ENCODE peak calls at places on chromosomes 5 and 9, in six cellular contexts. One of them, this sample, is unnamed.

GRCh38 chr9:19149230-19149629 is 21.9 kb upstream of the PLIN2 start:
- DNase-seq in tibial nerve: no peak
- DNase-seq in Peyer's patch: no peak
- DNase-seq in uterus: no peak
- DNase-seq in endothelial cell of umbilical vein: no peak
- DNase-seq in IMR-90: peak
- DNase-seq in this sample: no peak

GRCh38 chr5:104088876-104089778 is 526.5 kb upstream of the NUDT12 start:
- DNase-seq in tibial nerve: no peak
- DNase-seq in Peyer's patch: no peak
- DNase-seq in uterus: no peak
- DNase-seq in endothelial cell of umbilical vein: no peak
- DNase-seq in IMR-90: no peak
- DNase-seq in this sample: peak

GRCh38 chr9:110334871-110335270 is 2.8 kb downstream of the TXNDC8 start:
- DNase-seq in tibial nerve: no peak
- DNase-seq in Peyer's patch: no peak
- DNase-seq in uterus: no peak
- DNase-seq in endothelial cell of umbilical vein: no peak
- DNase-seq in IMR-90: no peak
- DNase-seq in this sample: no peak

GRCh38 chr9:116644099-116644688 is 42.9 kb upstream of the TRIM32 start:
- DNase-seq in tibial nerve: no peak
- DNase-seq in Peyer's patch: no peak
- DNase-seq in uterus: no peak
- DNase-seq in endothelial cell of umbilical vein: no peak
- DNase-seq in IMR-90: peak
- DNase-seq in this sample: no peak

GRCh38 chr9:131642496-131643083 is 97.3 kb downstream of the PRRT1B start:
- DNase-seq in tibial nerve: no peak
- DNase-seq in Peyer's patch: no peak
- DNase-seq in uterus: no peak
- DNase-seq in endothelial cell of umbilical vein: no peak
- DNase-seq in IMR-90: no peak
- DNase-seq in this sample: no peak

GRCh38 chr5:55502759-55503158 is 32.0 kb downstream of the PLPP1 start:
- DNase-seq in tibial nerve: no peak
- DNase-seq in Peyer's patch: no peak
- DNase-seq in uterus: no peak
- DNase-seq in endothelial cell of umbilical vein: no peak
- DNase-seq in IMR-90: no peak
- DNase-seq in this sample: no peak

GRCh38 chr9:134179918-134180785 is 15.8 kb upstream of the RNU6ATAC start:
- DNase-seq in tibial nerve: no peak
- DNase-seq in Peyer's patch: no peak
- DNase-seq in uterus: no peak
- DNase-seq in endothelial cell of umbilical vein: no peak
- DNase-seq in IMR-90: no peak
- DNase-seq in this sample: no peak

GRCh38 chr9:14314929-14315753 is 1.2 kb upstream of the NFIB start:
- DNase-seq in tibial nerve: peak
- DNase-seq in Peyer's patch: peak
- DNase-seq in uterus: peak
- DNase-seq in endothelial cell of umbilical vein: peak
- DNase-seq in IMR-90: peak
- DNase-seq in this sample: peak

GRCh38 chr9:68769852-68770251 is 64.8 kb downstream of the PIP5K1B start:
- DNase-seq in tibial nerve: no peak
- DNase-seq in Peyer's patch: no peak
- DNase-seq in uterus: no peak
- DNase-seq in endothelial cell of umbilical vein: no peak
- DNase-seq in IMR-90: no peak
- DNase-seq in this sample: no peak

GRCh38 chr9:101271102-101271501 is 113.7 kb downstream of the BAAT start:
- DNase-seq in tibial nerve: no peak
- DNase-seq in Peyer's patch: no peak
- DNase-seq in uterus: no peak
- DNase-seq in endothelial cell of umbilical vein: no peak
- DNase-seq in IMR-90: no peak
- DNase-seq in this sample: no peak

GRCh38 chr9:75152416-75152815 is 64.1 kb downstream of the OSTF1 start:
- DNase-seq in tibial nerve: no peak
- DNase-seq in Peyer's patch: peak
- DNase-seq in uterus: no peak
- DNase-seq in endothelial cell of umbilical vein: no peak
- DNase-seq in IMR-90: peak
- DNase-seq in this sample: no peak

GRCh38 chr5:38532165-38532669 is 24.2 kb downstream of the LIFR start:
- DNase-seq in tibial nerve: no peak
- DNase-seq in Peyer's patch: no peak
- DNase-seq in uterus: no peak
- DNase-seq in endothelial cell of umbilical vein: no peak
- DNase-seq in IMR-90: no peak
- DNase-seq in this sample: no peak

GRCh38 chr9:70121818-70122436 is 78.3 kb downstream of the MAMDC2 start:
- DNase-seq in tibial nerve: no peak
- DNase-seq in Peyer's patch: no peak
- DNase-seq in uterus: no peak
- DNase-seq in endothelial cell of umbilical vein: no peak
- DNase-seq in IMR-90: peak
- DNase-seq in this sample: no peak

GRCh38 chr5:175606409-175606808 is 51.5 kb upstream of the HRH2 start:
- DNase-seq in tibial nerve: no peak
- DNase-seq in Peyer's patch: no peak
- DNase-seq in uterus: no peak
- DNase-seq in endothelial cell of umbilical vein: no peak
- DNase-seq in IMR-90: no peak
- DNase-seq in this sample: no peak

GRCh38 chr9:124257070-124257864 is 482 bp upstream of the NEK6 start:
- DNase-seq in tibial nerve: no peak
- DNase-seq in Peyer's patch: no peak
- DNase-seq in uterus: no peak
- DNase-seq in endothelial cell of umbilical vein: peak
- DNase-seq in IMR-90: no peak
- DNase-seq in this sample: no peak
- TF ChIP-seq POLR2A in tibial nerve: no peak
- TF ChIP-seq POLR2A in Peyer's patch: no peak
- TF ChIP-seq POLR2A in uterus: no peak
- TF ChIP-seq POLR2A in endothelial cell of umbilical vein: no peak
- TF ChIP-seq POLR2A in IMR-90: peak
- TF ChIP-seq POLR2A in this sample: no peak

DNA sequence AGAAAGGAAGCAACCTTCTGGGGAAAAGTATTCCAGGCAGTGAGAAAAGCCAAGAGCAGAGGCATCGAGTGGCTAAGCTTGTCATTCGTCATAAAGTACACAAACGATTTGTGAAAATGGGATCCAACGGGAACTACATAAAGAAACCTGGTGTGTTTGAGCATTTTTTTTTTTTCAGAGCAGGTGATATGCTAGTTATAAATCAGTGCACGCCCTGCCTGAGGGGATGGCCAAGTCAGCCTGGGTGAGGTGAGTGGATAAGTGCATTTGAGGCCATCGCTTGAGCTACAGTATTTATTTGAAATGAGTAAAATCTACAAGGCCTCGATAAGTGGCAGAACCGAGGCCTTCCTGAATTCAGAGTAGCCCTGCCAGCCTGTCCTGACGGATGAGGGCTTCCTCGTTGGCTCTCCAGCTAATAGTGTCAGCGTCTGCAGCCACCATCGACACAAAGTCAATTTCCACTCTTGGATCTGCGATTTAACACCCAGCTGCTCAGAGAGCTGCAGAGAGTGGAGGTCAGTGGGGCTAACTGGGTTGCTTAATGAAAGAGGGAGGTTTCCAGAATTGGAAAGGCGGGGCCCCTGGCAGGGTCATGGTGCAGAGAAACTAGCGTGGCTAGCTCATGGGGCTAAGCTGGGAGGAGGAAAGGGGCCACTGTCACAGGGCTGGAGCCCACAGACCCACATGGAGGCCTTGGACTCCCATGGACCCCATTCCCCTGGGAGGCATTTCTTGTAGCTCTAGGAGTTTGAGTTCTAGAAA is 27.3 kb downstream of the PPARGC1B start:
- DNase-seq in tibial nerve: no peak
- DNase-seq in Peyer's patch: no peak
- DNase-seq in uterus: no peak
- DNase-seq in endothelial cell of umbilical vein: no peak
- DNase-seq in IMR-90: no peak
- DNase-seq in this sample: no peak
- TF ChIP-seq POLR2A in tibial nerve: no peak
- TF ChIP-seq POLR2A in Peyer's patch: no peak
- TF ChIP-seq POLR2A in uterus: no peak
- TF ChIP-seq POLR2A in endothelial cell of umbilical vein: no peak
- TF ChIP-seq POLR2A in IMR-90: no peak
- TF ChIP-seq POLR2A in this sample: no peak

DNA sequence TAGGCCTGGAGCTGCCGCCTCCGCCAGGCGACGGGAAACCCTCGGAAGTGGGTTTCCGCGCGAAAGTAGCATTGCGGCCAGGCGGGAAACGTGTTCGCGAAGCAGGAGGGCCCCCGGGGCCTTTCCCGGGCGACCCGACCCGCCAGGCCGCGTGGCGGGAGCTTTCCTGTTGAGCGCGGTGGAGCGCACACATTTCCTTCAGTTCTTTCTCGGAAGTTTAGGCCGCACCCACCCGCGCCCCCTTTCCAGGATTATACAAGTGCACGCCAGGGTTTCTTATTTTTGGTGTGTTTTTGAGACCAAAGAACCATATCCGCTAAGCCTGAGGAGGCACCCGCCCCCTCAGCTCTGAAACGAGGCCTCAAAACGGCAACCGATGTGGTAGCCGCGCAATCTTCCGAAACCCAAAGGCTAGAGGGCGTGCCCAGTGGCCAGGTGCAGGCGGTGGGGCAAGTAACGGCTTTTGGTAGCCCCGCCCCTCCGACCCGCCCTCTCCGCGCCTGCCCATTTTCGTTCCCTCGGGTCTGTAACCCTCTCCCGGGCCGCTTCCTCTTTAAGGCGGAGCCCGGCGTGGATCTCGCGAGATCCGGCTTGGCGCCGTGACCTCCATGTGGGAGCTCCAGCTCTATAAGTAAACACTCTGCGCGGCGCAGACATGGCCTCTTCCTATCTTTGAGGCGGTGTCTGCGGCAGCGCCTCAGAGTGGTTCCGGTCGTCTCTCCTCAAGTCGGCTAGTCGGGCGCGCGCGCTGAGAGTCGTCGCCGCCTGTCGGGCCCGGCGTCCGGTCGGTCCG is at the start of gene UHRF2:
- DNase-seq in tibial nerve: peak
- DNase-seq in Peyer's patch: peak
- DNase-seq in uterus: peak
- DNase-seq in endothelial cell of umbilical vein: peak
- DNase-seq in IMR-90: peak
- DNase-seq in this sample: peak
- TF ChIP-seq POLR2A in tibial nerve: peak
- TF ChIP-seq POLR2A in Peyer's patch: peak
- TF ChIP-seq POLR2A in uterus: peak
- TF ChIP-seq POLR2A in endothelial cell of umbilical vein: peak
- TF ChIP-seq POLR2A in IMR-90: peak
- TF ChIP-seq POLR2A in this sample: peak

DNA sequence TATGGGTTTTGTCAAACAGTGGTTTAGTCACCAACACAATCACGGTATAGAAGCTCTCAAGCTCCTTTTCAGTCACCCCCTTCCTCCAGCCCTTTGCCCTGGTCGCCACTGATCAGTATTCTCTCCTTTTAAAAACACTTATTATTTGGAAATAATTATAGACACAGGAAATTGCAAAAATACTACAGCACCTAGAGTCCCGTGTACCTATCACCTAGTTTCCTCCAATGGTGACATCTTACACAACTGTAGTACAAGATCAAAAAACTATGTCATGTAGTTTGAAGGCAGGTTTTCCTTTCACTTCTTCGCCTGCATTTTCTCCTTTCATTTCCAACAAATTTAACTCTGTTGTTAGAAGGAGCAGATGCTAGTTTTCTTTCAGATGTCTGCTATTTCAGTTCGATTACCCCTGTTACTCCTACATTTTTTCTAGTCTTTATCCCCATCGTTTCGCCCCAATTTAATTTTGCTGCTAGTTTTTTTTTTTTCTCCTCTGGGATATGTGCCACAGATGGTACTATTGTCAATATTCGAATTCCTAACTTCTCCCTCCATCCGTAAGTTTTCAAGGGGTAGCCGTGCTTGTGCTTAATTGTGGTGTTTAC is 633 bp upstream of the ATG10 start:
- DNase-seq in tibial nerve: peak
- DNase-seq in Peyer's patch: no peak
- DNase-seq in uterus: no peak
- DNase-seq in endothelial cell of umbilical vein: no peak
- DNase-seq in IMR-90: peak
- DNase-seq in this sample: peak
- TF ChIP-seq POLR2A in tibial nerve: no peak
- TF ChIP-seq POLR2A in Peyer's patch: no peak
- TF ChIP-seq POLR2A in uterus: no peak
- TF ChIP-seq POLR2A in endothelial cell of umbilical vein: no peak
- TF ChIP-seq POLR2A in IMR-90: no peak
- TF ChIP-seq POLR2A in this sample: no peak

GRCh38 chr9:36796671-36797419 is 224.2 kb downstream of the MELK start:
- DNase-seq in tibial nerve: no peak
- DNase-seq in Peyer's patch: no peak
- DNase-seq in uterus: no peak
- DNase-seq in endothelial cell of umbilical vein: no peak
- DNase-seq in IMR-90: no peak
- DNase-seq in this sample: no peak
- TF ChIP-seq POLR2A in tibial nerve: no peak
- TF ChIP-seq POLR2A in Peyer's patch: no peak
- TF ChIP-seq POLR2A in uterus: no peak
- TF ChIP-seq POLR2A in endothelial cell of umbilical vein: no peak
- TF ChIP-seq POLR2A in IMR-90: no peak
- TF ChIP-seq POLR2A in this sample: no peak

GRCh38 chr9:78235771-78236510 is at the start of gene CEP78:
- DNase-seq in tibial nerve: peak
- DNase-seq in Peyer's patch: peak
- DNase-seq in uterus: peak
- DNase-seq in endothelial cell of umbilical vein: peak
- DNase-seq in IMR-90: peak
- DNase-seq in this sample: peak
- TF ChIP-seq POLR2A in tibial nerve: no peak
- TF ChIP-seq POLR2A in Peyer's patch: peak
- TF ChIP-seq POLR2A in uterus: peak
- TF ChIP-seq POLR2A in endothelial cell of umbilical vein: peak
- TF ChIP-seq POLR2A in IMR-90: peak
- TF ChIP-seq POLR2A in this sample: peak

GRCh38 chr5:181028032-181028819 is 11.8 kb upstream of the BTNL9 start:
- DNase-seq in tibial nerve: no peak
- DNase-seq in Peyer's patch: no peak
- DNase-seq in uterus: no peak
- DNase-seq in endothelial cell of umbilical vein: no peak
- DNase-seq in IMR-90: no peak
- DNase-seq in this sample: peak
- TF ChIP-seq POLR2A in tibial nerve: no peak
- TF ChIP-seq POLR2A in Peyer's patch: no peak
- TF ChIP-seq POLR2A in uterus: no peak
- TF ChIP-seq POLR2A in endothelial cell of umbilical vein: no peak
- TF ChIP-seq POLR2A in IMR-90: no peak
- TF ChIP-seq POLR2A in this sample: no peak